ENCODE peak calls at places on chromosome 17, in seven cellular contexts. R is aorta, N is mesendoderm, H is stomach, C is thoracic aorta, P is OCI-LY7, F is MM.1S. Y is an unnamed sample.
A peak's percentile ranks its signal among the peaks of the same experiment; 100 is the strongest.

GRCh38 chr17:17351901-17352781 is 49.0 kb downstream of the NT5M start:
- DNase-seq in H (peak; percentile 16), C (no peak), R (no peak), N (peak; percentile 24), F (no peak), P (no peak), Y (no peak)

GRCh38 chr17:79521225-79521624 is 89.6 kb downstream of the RBFOX3 start:
- DNase-seq in R (no peak), F (no peak), C (no peak), H (no peak), N (no peak), P (no peak), Y (no peak)

GRCh38 chr17:35931794-35932419 is 1.3 kb upstream of the RDM1 start:
- DNase-seq in P (no peak), N (no peak), R (peak; percentile 58), H (no peak), F (no peak), C (no peak), Y (no peak)

GRCh38 chr17:81815646-81815985 is 11.7 kb downstream of the GCGR start:
- DNase-seq in R (no peak), H (no peak), P (no peak), F (no peak), N (no peak), C (no peak), Y (no peak)

GRCh38 chr17:10072556-10072955 is 125.8 kb downstream of the GAS7 start:
- DNase-seq in H (no peak), P (no peak), N (no peak), C (no peak), F (no peak), R (no peak), Y (no peak)

GRCh38 chr17:34980681-34981537 is 597 bp downstream of the LIG3 start:
- DNase-seq in F (peak; percentile 88), R (peak; percentile 85), P (peak; percentile 84), N (peak; percentile 90), H (peak; percentile 74), C (peak; percentile 9), Y (peak; percentile 73)

GRCh38 chr17:17818088-17818526 is 18.7 kb downstream of the SREBF1 start:
- DNase-seq in N (peak; percentile 38), F (no peak), C (no peak), R (no peak), H (no peak), P (peak; percentile 56), Y (no peak)

GRCh38 chr17:65181237-65182061 is 44.3 kb downstream of the RGS9 start:
- DNase-seq in C (no peak), H (no peak), R (no peak), N (no peak), P (peak; percentile 74), F (peak; percentile 57), Y (no peak)

GRCh38 chr17:37327341-37328090 is 48.3 kb upstream of the C17orf78 start:
- DNase-seq in F (no peak), H (no peak), P (no peak), R (no peak), C (no peak), N (no peak), Y (no peak)

GRCh38 chr17:320809-321385 is 31.7 kb downstream of the RPH3AL start:
- DNase-seq in P (no peak), H (no peak), C (no peak), N (peak; percentile 60), R (peak; percentile 38), F (no peak), Y (no peak)

GRCh38 chr17:57999496-58000017 is 7.5 kb downstream of the SRSF1 start:
- DNase-seq in F (peak; percentile 67), H (no peak), R (no peak), P (peak; percentile 80), C (no peak), N (peak; percentile 76), Y (no peak)

GRCh38 chr17:76388966-76389888 is 4.8 kb downstream of the SPHK1 start:
- DNase-seq in H (peak; percentile 57), N (no peak), R (no peak), P (no peak), C (no peak), F (no peak), Y (peak; percentile 60)

GRCh38 chr17:37131670-37132620 is 183.2 kb downstream of the AATF start:
- DNase-seq in P (no peak), H (no peak), F (no peak), C (no peak), R (no peak), N (no peak), Y (no peak)

GRCh38 chr17:17239832-17240231 is 2.9 kb upstream of the FLCN start:
- DNase-seq in R (no peak), C (no peak), P (no peak), N (no peak), H (no peak), F (peak; percentile 29), Y (no peak)

GRCh38 chr17:28908640-28909098 is 5.8 kb upstream of the DHRS13 start:
- DNase-seq in N (no peak), R (no peak), F (no peak), P (no peak), H (no peak), C (no peak), Y (no peak)

GRCh38 chr17:78789663-78790181 is 7.6 kb upstream of the CYTH1 start:
- DNase-seq in C (no peak), P (no peak), N (no peak), H (peak; percentile 90), R (peak; percentile 91), F (no peak), Y (no peak)

GRCh38 chr17:14301761-14302401 is 1.0 kb downstream of the HS3ST3B1 start:
- DNase-seq in H (peak; percentile 48), R (no peak), N (no peak), P (peak; percentile 26), C (no peak), F (no peak), Y (no peak)

GRCh38 chr17:18362509-18363020 is 785 bp downstream of the SHMT1 start:
- DNase-seq in N (peak; percentile 13), F (peak; percentile 21), P (peak; percentile 54), H (peak; percentile 64), R (peak; percentile 78), C (no peak), Y (no peak)

GRCh38 chr17:66494023-66494803 is 191.8 kb downstream of the PRKCA start:
- DNase-seq in N (peak; percentile 39), F (no peak), R (no peak), C (no peak), H (no peak), P (no peak), Y (no peak)

GRCh38 chr17:788551-788950 is 6.4 kb downstream of the MRM3 start:
- DNase-seq in N (no peak), F (no peak), C (no peak), R (no peak), H (no peak), P (no peak), Y (no peak)

GRCh38 chr17:6547336-6547735 is 9.0 kb downstream of the PITPNM3 start:
- DNase-seq in P (no peak), R (no peak), N (no peak), H (no peak), C (no peak), F (no peak), Y (no peak)

GRCh38 chr17:6548034-6548433 is 8.3 kb downstream of the PITPNM3 start:
- DNase-seq in P (no peak), N (no peak), C (no peak), H (no peak), F (no peak), R (no peak), Y (no peak)

GRCh38 chr17:6548578-6549330 is 7.6 kb downstream of the PITPNM3 start:
- DNase-seq in R (no peak), P (peak; percentile 47), C (no peak), H (peak; percentile 29), N (no peak), F (peak; percentile 71), Y (no peak)

GRCh38 chr17:6551356-6551755 is 5.0 kb downstream of the PITPNM3 start:
- DNase-seq in N (no peak), H (no peak), F (no peak), C (no peak), R (no peak), P (no peak), Y (no peak)

DNA sequence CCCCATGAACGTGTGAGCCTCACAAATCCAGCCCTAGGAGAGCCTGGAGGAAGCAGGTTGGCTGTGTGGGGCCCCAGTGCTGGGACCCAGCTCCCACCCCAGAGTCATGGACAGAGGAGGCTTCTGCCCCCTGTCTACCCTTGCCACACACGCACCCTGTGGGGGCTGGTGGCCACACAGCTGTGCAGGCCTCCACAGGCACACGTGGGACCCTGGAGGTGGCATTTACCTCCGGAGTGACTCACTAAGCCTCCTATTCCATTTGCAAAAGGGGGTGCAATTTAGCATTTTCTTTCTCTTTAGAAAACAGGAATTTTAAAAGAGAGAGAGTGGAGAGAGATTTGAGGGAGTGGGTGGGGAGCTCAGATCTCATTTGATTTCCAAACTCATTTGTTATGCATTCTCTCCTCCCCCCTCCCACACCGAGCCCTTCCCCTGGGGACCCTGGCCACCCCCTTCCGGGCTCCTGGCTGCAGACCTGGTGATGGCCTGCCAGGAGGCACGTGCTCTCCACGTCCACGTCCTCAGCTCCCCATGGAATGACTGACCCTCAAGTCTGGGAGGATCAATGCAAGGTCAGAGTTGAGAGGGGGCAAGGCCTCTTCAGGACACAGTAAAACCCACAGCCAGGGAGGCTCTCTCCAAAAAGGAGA is 6.8 kb downstream of the PITPNM3 start:
- DNase-seq in R (no peak), C (no peak), H (no peak), F (no peak), N (no peak), P (no peak), Y (no peak)
- H3K36me3 ChIP-seq in R (no peaks in the 10 kb centered on the region), C (no peaks in the 10 kb centered on the region), H (no peaks in the 10 kb centered on the region), F (no peaks in the 10 kb centered on the region), N (no peaks in the 10 kb centered on the region), P (no peaks in the 10 kb centered on the region), Y (no peaks in the 10 kb centered on the region)

GRCh38 chr17:2593846-2594656 is 597 bp downstream of the PAFAH1B1 start:
- DNase-seq in N (peak; percentile 92), H (peak; percentile 82), R (peak; percentile 88), F (peak; percentile 68), P (peak; percentile 81), C (peak; percentile 53), Y (peak; percentile 79)
- H3K4me1 ChIP-seq in N (no peaks in the 10 kb centered on the region), H (peaks cover 50% of the 10 kb centered on the region), R (no peaks in the 10 kb centered on the region), F (peaks cover 12% of the 10 kb centered on the region), P (peaks cover 31% of the 10 kb centered on the region), C (peaks cover 34% of the 10 kb centered on the region), Y (peaks cover 21% of the 10 kb centered on the region)

GRCh38 chr17:38980455-38981217 is 13.4 kb upstream of the FBXO47 start:
- DNase-seq in N (no peak), R (no peak), P (no peak), H (no peak), C (no peak), F (no peak), Y (no peak)
- H3K4me3 ChIP-seq in N (no peak overlapping the region), R (no peak overlapping the region), P (no peak overlapping the region), H (no peak overlapping the region), C (peak overlapping the region; percentile 53), F (no peak overlapping the region), Y (no peak overlapping the region)

GRCh38 chr17:16106161-16106891 is 106.7 kb downstream of the TTC19 start:
- DNase-seq in R (no peak), P (no peak), F (no peak), N (no peak), H (no peak), C (no peak), Y (no peak)

GRCh38 chr17:16104189-16104588 is 104.6 kb downstream of the TTC19 start:
- DNase-seq in F (no peak), R (no peak), C (no peak), N (no peak), H (no peak), P (no peak), Y (no peak)

GRCh38 chr17:16101440-16101839 is 101.8 kb downstream of the TTC19 start:
- DNase-seq in F (peak; percentile 12), C (no peak), H (no peak), N (no peak), P (no peak), R (no peak), Y (no peak)

GRCh38 chr17:16100737-16101400 is 101.2 kb downstream of the TTC19 start:
- DNase-seq in H (peak; percentile 29), R (no peak), P (no peak), N (peak; percentile 35), F (no peak), C (no peak), Y (no peak)
- H3K36me3 ChIP-seq in H (peaks cover 85% of the 10 kb centered on the region), R (peaks cover 7% of the 10 kb centered on the region), P (peaks cover 54% of the 10 kb centered on the region), N (peaks cover 4% of the 10 kb centered on the region), F (no peaks in the 10 kb centered on the region), C (peaks cover 36% of the 10 kb centered on the region), Y (peaks cover 77% of the 10 kb centered on the region)